ENCODE peak calls at places on chromosomes 6 and 20, in nine cellular contexts. X, H, G, B, N, Y, R, C and U are unnamed samples.

GRCh38 chr6:134347916-134348805 is 30.2 kb upstream of the SGK1 start:
- DNase-seq in X (no peak), H (peak), N (peak), C (peak), R (peak), B (peak), G (no peak), Y (no peak), U (no peak)

GRCh38 chr20:22836877-22837276 is 198.2 kb upstream of the SSTR4 start:
- DNase-seq in Y (no peak), N (peak), X (no peak), R (no peak), C (peak), H (no peak), B (no peak), G (no peak), U (no peak)

GRCh38 chr6:116180375-116180774 is 54.4 kb upstream of the COL10A1 start:
- DNase-seq in C (no peak), X (no peak), R (no peak), Y (no peak), B (no peak), H (no peak), N (no peak), G (no peak), U (no peak)

GRCh38 chr20:49045440-49046086 is 549 bp upstream of the CSE1L start:
- DNase-seq in N (peak), C (peak), R (no peak), G (no peak), H (peak), B (peak), Y (no peak), X (no peak), U (no peak)

GRCh38 chr20:51363813-51364212 is 178.7 kb downstream of the NFATC2 start:
- DNase-seq in X (no peak), R (no peak), B (no peak), Y (no peak), H (no peak), C (no peak), G (no peak), N (no peak), U (no peak)

GRCh38 chr6:148693882-148694484 is 52.8 kb upstream of the UST start:
- DNase-seq in R (no peak), X (no peak), H (no peak), Y (no peak), C (no peak), B (no peak), G (no peak), N (no peak), U (no peak)

GRCh38 chr20:9741996-9742395 is 96.9 kb downstream of the PAK5 start:
- DNase-seq in C (no peak), G (no peak), H (no peak), N (no peak), B (no peak), X (no peak), Y (no peak), R (no peak), U (no peak)

GRCh38 chr6:87092435-87092834 is 2.5 kb downstream of the CGA start:
- DNase-seq in X (no peak), R (no peak), H (no peak), B (no peak), N (no peak), C (no peak), Y (no peak), G (no peak), U (no peak)

GRCh38 chr6:39228992-39229767 is at the start of gene KCNK5:
- DNase-seq in G (peak), R (peak), H (peak), X (peak), N (peak), Y (peak), C (peak), B (peak), U (peak)

GRCh38 chr20:22984611-22985010 is 50.5 kb upstream of the SSTR4 start:
- DNase-seq in N (no peak), H (no peak), B (peak), Y (no peak), C (no peak), R (no peak), G (no peak), X (no peak), U (no peak)

GRCh38 chr20:58618694-58619540 is 32.2 kb upstream of the STX16 start:
- DNase-seq in Y (no peak), G (peak), B (peak), R (peak), C (peak), H (no peak), X (no peak), N (peak), U (no peak)

GRCh38 chr6:125742433-125743120 is 6.9 kb upstream of the HEY2 start:
- DNase-seq in C (no peak), H (no peak), R (no peak), G (no peak), Y (no peak), X (no peak), N (no peak), B (no peak), U (no peak)

GRCh38 chr6:13375360-13375878 is 47.1 kb upstream of the TBC1D7 start:
- DNase-seq in H (no peak), B (no peak), G (no peak), C (no peak), Y (peak), X (no peak), N (no peak), R (no peak), U (no peak)
- H3K4me3 ChIP-seq in H (no peak), B (no peak), G (no peak), C (no peak), Y (no peak), X (no peak), N (no peak), R (no peak), U (no peak)

DNA sequence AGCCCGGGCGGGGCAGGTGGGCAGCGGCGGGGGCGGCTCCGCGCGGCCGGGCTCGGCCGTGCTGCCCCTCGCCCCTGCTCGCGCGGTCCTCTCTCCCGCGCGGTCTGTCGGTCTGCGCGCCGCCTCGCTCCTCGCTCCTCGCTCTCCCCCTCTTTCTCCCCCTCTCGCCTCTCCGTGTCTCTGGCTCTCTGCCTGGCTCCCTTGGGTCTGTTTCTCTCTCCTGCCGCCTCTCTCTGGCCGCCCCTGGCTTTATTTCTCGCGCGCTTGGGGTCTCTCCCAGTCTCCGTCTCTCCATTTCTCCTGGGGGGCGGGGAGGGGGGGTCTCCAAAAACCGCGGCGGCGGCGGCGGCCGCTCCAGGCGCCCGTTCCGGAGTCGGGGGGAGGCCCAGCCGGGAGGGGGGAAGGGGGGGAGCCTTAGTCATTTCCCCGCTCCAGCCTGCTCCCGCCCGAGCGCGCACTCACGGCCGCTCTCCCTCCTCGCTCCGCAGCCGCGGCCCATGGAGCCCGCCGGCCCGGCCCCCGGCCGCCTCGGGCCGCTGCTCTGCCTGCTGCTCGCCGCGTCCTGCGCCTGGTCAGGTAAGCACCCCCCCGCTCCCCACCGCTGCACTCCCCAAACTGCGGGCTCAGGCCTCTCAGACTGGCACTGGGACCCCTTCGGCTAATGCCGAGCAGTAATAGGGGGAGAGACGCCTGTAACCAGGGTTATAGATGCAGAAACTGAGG is at the start of gene SIRPA:
- DNase-seq in Y (no peak), R (peak), X (peak), N (peak), H (peak), C (peak), G (peak), B (peak), U (no peak)
- H3K4me3 ChIP-seq in Y (no peak), R (peak), X (peak), N (peak), H (peak), C (peak), G (peak), B (peak), U (no peak)

DNA sequence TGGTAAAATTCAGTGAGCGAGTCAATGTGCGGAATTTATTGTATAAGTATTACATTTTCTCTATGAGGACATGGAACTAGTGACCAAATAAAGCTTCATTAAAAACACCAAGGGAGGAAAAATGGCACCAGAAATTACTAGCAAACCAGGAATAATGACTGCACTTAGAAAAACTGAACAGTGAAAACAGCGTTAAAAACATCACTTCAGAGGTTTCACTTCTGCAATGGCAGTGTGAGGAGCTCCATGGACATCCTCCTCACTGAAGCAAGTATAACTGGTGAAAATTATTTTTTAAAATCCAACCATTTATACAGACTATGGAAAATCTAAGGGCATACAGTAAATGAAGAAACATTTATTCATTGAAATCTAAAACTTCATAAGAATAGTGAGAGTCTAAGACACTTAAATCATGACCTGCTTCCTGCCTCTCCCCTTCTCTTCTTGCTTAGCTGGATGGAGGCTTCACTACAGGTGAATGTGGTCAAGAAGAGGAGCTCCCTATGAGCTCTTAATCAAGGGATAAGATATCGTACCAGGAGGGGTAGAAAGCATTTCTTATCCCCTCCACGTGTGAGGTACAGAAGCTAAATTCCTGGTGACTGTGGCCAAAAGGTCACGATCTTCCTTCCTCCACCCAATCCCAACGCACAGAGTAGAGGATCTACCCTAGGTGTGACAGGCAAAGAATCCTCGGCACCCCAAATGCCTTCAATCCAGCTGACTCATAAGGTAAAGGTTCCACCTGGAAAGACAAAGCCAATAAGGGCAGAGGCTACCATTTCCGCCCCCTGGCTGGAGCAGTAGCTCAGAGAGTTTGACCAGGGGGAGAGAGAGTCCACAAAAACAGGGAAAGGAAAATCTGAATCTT is 12.3 kb upstream of the ASF1A start:
- DNase-seq in Y (no peak), C (no peak), G (no peak), B (no peak), N (no peak), R (no peak), X (no peak), H (no peak), U (no peak)
- H3K4me3 ChIP-seq in Y (no peak), C (no peak), G (no peak), B (no peak), N (no peak), R (no peak), X (no peak), H (no peak), U (peak)

DNA sequence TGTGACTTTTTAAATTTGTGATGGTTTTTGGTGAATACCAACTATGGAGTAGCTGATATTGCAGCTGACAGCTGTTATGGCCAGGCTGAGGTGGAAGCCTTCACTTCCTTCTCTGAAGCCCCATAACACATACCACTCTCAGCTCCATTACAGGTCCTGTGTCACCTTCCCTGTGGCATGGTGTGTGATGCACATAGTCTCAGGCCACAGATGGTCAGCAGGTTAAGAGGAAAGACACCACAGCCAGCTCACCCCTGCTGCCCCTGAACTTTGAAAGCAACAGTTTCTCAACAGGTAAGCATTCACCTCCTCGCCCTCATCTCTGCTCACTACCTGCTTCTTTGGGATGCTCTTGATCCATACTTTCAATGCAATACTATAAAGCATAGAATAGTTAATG is 7.7 kb downstream of the TXNDC5 start:
- DNase-seq in B (no peak), Y (no peak), G (no peak), H (no peak), N (no peak), X (no peak), C (no peak), R (no peak), U (no peak)
- H3K4me3 ChIP-seq in B (no peak), Y (no peak), G (no peak), H (no peak), N (no peak), X (no peak), C (no peak), R (no peak), U (no peak)